ENCODE peak calls at places on chromosomes 3 and 15, in eight cellular contexts. G, P, Y, W, I, O, J and D are unnamed samples.

GRCh38 chr3:98776114-98776513 is 13.0 kb downstream of the ST3GAL6 start:
- DNase-seq in I (no peak), J (no peak), O (no peak), Y (no peak), W (no peak), P (no peak), G (no peak), D (no peak)

GRCh38 chr15:75712668-75713337 is at the start of gene CSPG4:
- DNase-seq in I (no peak), O (peak), Y (no peak), J (no peak), G (no peak), W (peak), P (peak), D (no peak)

GRCh38 chr15:71789616-71790015 is 20.7 kb upstream of the NR2E3 start:
- DNase-seq in O (no peak), Y (no peak), J (no peak), W (no peak), P (no peak), I (no peak), G (no peak), D (no peak)

GRCh38 chr3:11245276-11245675 is 26.9 kb upstream of the ATG7 start:
- DNase-seq in J (no peak), I (no peak), Y (no peak), O (no peak), G (no peak), W (no peak), P (no peak), D (no peak)

GRCh38 chr15:47351501-47351900 is 365.8 kb upstream of the SEMA6D start:
- DNase-seq in W (no peak), I (no peak), Y (no peak), G (no peak), O (no peak), J (no peak), P (no peak), D (no peak)

GRCh38 chr3:37174532-37175126 is at the start of gene LRRFIP2:
- DNase-seq in G (peak), P (no peak), I (peak), O (peak), J (no peak), Y (peak), W (no peak), D (no peak)

GRCh38 chr3:182795383-182795782 is 2.1 kb downstream of the ATP11B start:
- DNase-seq in J (no peak), P (no peak), Y (peak), G (peak), W (no peak), O (peak), I (peak), D (peak)

GRCh38 chr3:156252656-156253055 is 132.3 kb downstream of the KCNAB1 start:
- DNase-seq in G (no peak), Y (no peak), J (no peak), P (no peak), W (no peak), I (no peak), O (no peak), D (no peak)